ENCODE peak calls at places on chromosomes 4 and X, in ten cellular contexts. J is activated CD4-positive, alpha-beta T cell treated with anti-CD3 and anti-CD28 coated beads, Interleukin-2, amount 50 U/mL, for 48 hours; B is left lung; D is stimulated activated CD4-positive, alpha-beta T cell treated with anti-CD3 and anti-CD28 coated beads, Interleukin-2, amount 100 ng/mL, for 48 hours; Y is stimulated activated CD8-positive, alpha-beta memory T cell treated with anti-CD3 and anti-CD28 coated beads, Interleukin-15, amount 100 ng/mL, for 24 hours; Q is effector memory CD8-positive, alpha-beta T cell; Z is pancreas; R is H7; G is psoas muscle; U is neuronal stem cell. S is an unnamed sample.

GRCh38 chr4:18111100-18111499 is 89.5 kb upstream of the LCORL start:
- DNase-seq in J (no peak), B (no peak), D (no peak), Y (no peak), Q (no peak), Z (no peak), R (no peak), G (no peak), U (no peak), S (no peak)

GRCh38 chr4:38163216-38164006 is 203.2 kb downstream of the PTTG2 start:
- DNase-seq in J (no peak), B (no peak), D (no peak), Y (no peak), Q (no peak), Z (no peak), R (no peak), G (no peak), U (no peak), S (no peak)

GRCh38 chr4:17633600-17633999 is 19.2 kb downstream of the MED28 start:
- DNase-seq in J (no peak), B (no peak), D (no peak), Y (no peak), Q (no peak), Z (no peak), R (no peak), G (no peak), U (no peak), S (no peak)

GRCh38 chr4:3801931-3802550 is 35.9 kb downstream of the ADRA2C start:
- DNase-seq in J (no peak), B (no peak), D (no peak), Y (no peak), Q (no peak), Z (no peak), R (no peak), G (no peak), U (no peak), S (no peak)

GRCh38 chrX:123736333-123736921 is 3.6 kb upstream of the THOC2 start:
- DNase-seq in J (no peak), B (no peak), D (no peak), Y (no peak), Q (no peak), Z (no peak), R (no peak), G (no peak), U (no peak), S (no peak)

GRCh38 chr4:55884093-55884850 is 30.8 kb downstream of the EXOC1 start:
- DNase-seq in J (no peak), B (no peak), D (no peak), Y (no peak), Q (no peak), Z (no peak), R (no peak), G (no peak), U (peak), S (no peak)

GRCh38 chr4:84499065-84499982 is at the start of gene NKX6-1:
- DNase-seq in J (no peak), B (no peak), D (no peak), Y (no peak), Q (no peak), Z (peak), R (peak), G (peak), U (peak), S (no peak)

GRCh38 chrX:69137371-69137881 is 27.8 kb downstream of the PJA1 start:
- DNase-seq in J (no peak), B (no peak), D (no peak), Y (no peak), Q (no peak), Z (peak), R (peak), G (no peak), U (no peak), S (no peak)

GRCh38 chrX:302975-303374 is 15.6 kb downstream of the GTPBP6 start:
- DNase-seq in J (no peak), B (peak), D (no peak), Y (no peak), Q (no peak), Z (peak), R (peak), G (no peak), U (no peak), S (no peak)

GRCh38 chr4:185101354-185101890 is 41.6 kb upstream of the SLC25A4 start:
- DNase-seq in J (no peak), B (no peak), D (no peak), Y (no peak), Q (no peak), Z (no peak), R (no peak), G (no peak), U (no peak), S (no peak)

GRCh38 chrX:12412561-12412960 is 274.3 kb downstream of the FRMPD4 start:
- DNase-seq in J (no peak), B (no peak), D (no peak), Y (no peak), Q (no peak), Z (no peak), R (no peak), G (no peak), U (no peak), S (no peak)

GRCh38 chr4:184265566-184266351 is 48.1 kb upstream of the ENPP6 start:
- DNase-seq in J (peak), B (no peak), D (no peak), Y (no peak), Q (no peak), Z (no peak), R (no peak), G (no peak), U (no peak), S (no peak)

GRCh38 chr4:8509311-8509950 is 68.9 kb downstream of the TRMT44 start:
- DNase-seq in J (no peak), B (no peak), D (no peak), Y (no peak), Q (no peak), Z (peak), R (peak), G (no peak), U (no peak), S (no peak)

GRCh38 chr4:152843476-152844107 is 63.8 kb downstream of the ARFIP1 start:
- DNase-seq in J (no peak), B (no peak), D (no peak), Y (no peak), Q (no peak), Z (no peak), R (no peak), G (no peak), U (no peak), S (no peak)

GRCh38 chr4:110049951-110050925 is 137.6 kb downstream of the EGF start:
- DNase-seq in J (peak), B (no peak), D (peak), Y (no peak), Q (peak), Z (no peak), R (peak), G (no peak), U (peak), S (peak)

GRCh38 chrX:154412468-154412867 is 1.1 kb downstream of the TAFAZZIN start:
- DNase-seq in J (no peak), B (no peak), D (no peak), Y (no peak), Q (peak), Z (no peak), R (no peak), G (no peak), U (no peak), S (peak)

GRCh38 chr4:179097741-179098140 is 1655.5 kb upstream of the AGA start:
- DNase-seq in J (no peak), B (no peak), D (no peak), Y (no peak), Q (no peak), Z (no peak), R (no peak), G (no peak), U (peak), S (no peak)

GRCh38 chr4:25233737-25234389 is at the start of gene PI4K2B:
- DNase-seq in J (peak), B (peak), D (peak), Y (peak), Q (peak), Z (peak), R (peak), G (peak), U (peak), S (peak)

GRCh38 chrX:78659955-78660354 is 827 bp upstream of the RTL3 start:
- DNase-seq in J (no peak), B (no peak), D (no peak), Y (no peak), Q (no peak), Z (no peak), R (no peak), G (no peak), U (no peak), S (no peak)

GRCh38 chr4:47002593-47002992 is 9.2 kb upstream of the GABRA4 start:
- DNase-seq in J (no peak), B (no peak), D (no peak), Y (no peak), Q (no peak), Z (no peak), R (peak), G (no peak), U (no peak), S (no peak)

GRCh38 chrX:111955916-111956315 is 79.9 kb downstream of the TRPC5OS start:
- DNase-seq in J (no peak), B (no peak), D (no peak), Y (no peak), Q (no peak), Z (no peak), R (no peak), G (no peak), U (no peak), S (no peak)

GRCh38 chr4:81565137-81565870 is 93.6 kb upstream of the RASGEF1B start:
- DNase-seq in J (no peak), B (peak), D (no peak), Y (no peak), Q (no peak), Z (peak), R (no peak), G (peak), U (peak), S (no peak)

GRCh38 chrX:44908198-44908597 is 35.2 kb downstream of the KDM6A start:
- DNase-seq in J (no peak), B (no peak), D (no peak), Y (no peak), Q (no peak), Z (no peak), R (no peak), G (no peak), U (no peak), S (no peak)

S was measured in activated CD8-positive, alpha-beta memory T cell treated with anti-CD3 and anti-CD28 coated beads for 24 hours.